ENCODE peak calls at places on chromosome 10, in nine cellular contexts. O is esophagus muscularis mucosa, U is heart left ventricle, W is tibial nerve, V is GM23248, Z is stomach, G is hepatocyte, B is endodermal cell, Q is body of pancreas. A is an unnamed sample.

GRCh38 chr10:61923210-61924024 is 21.9 kb downstream of the ARID5B start:
- DNase-seq in O (no peak), U (no peak), W (no peak), V (peak; percentile 73), Z (peak; percentile 38), G (no peak), B (no peak), Q (no peak), A (no peak)

GRCh38 chr10:89543841-89544240 is 8.4 kb upstream of the SLC16A12 start:
- DNase-seq in O (no peak), U (no peak), W (no peak), V (no peak), Z (no peak), G (no peak), B (no peak), Q (no peak), A (no peak)

GRCh38 chr10:119441151-119441821 is 101.2 kb downstream of the RGS10 start:
- DNase-seq in O (no peak), U (peak; percentile 66), W (peak; percentile 68), V (peak; percentile 96), Z (no peak), G (no peak), B (no peak), Q (no peak), A (no peak)

GRCh38 chr10:62239994-62240393 is 28.6 kb downstream of the RTKN2 start:
- DNase-seq in O (no peak), U (no peak), W (no peak), V (peak; percentile 46), Z (no peak), G (no peak), B (no peak), Q (no peak), A (no peak)

GRCh38 chr10:133537551-133538545 is 10.7 kb downstream of the CYP2E1 start:
- DNase-seq in O (no peak), U (no peak), W (no peak), V (no peak), Z (no peak), G (no peak), B (no peak), Q (no peak), A (no peak)

GRCh38 chr10:133280391-133281059 is 3.9 kb upstream of the ADAM8 start:
- DNase-seq in O (no peak), U (no peak), W (no peak), V (no peak), Z (no peak), G (no peak), B (no peak), Q (no peak), A (no peak)

GRCh38 chr10:129531195-129531968 is 64.3 kb downstream of the MGMT start:
- DNase-seq in O (no peak), U (no peak), W (no peak), V (peak; percentile 71), Z (no peak), G (no peak), B (no peak), Q (no peak), A (no peak)

GRCh38 chr10:95818663-95819062 is 62.7 kb downstream of the ENTPD1 start:
- DNase-seq in O (no peak), U (no peak), W (no peak), V (peak; percentile 61), Z (no peak), G (no peak), B (no peak), Q (no peak), A (no peak)

GRCh38 chr10:5752301-5752871 is 60.8 kb downstream of the GDI2 start:
- DNase-seq in O (no peak), U (no peak), W (peak; percentile 44), V (peak; percentile 65), Z (no peak), G (peak; percentile 24), B (no peak), Q (no peak), A (no peak)

GRCh38 chr10:42941245-42941644 is 135.6 kb upstream of the RET start:
- DNase-seq in O (no peak), U (peak; percentile 36), W (no peak), V (no peak), Z (peak; percentile 58), G (no peak), B (no peak), Q (no peak), A (peak; percentile 3)

GRCh38 chr10:97376413-97376812 is 24.7 kb downstream of the RRP12 start:
- DNase-seq in O (no peak), U (no peak), W (no peak), V (no peak), Z (no peak), G (no peak), B (no peak), Q (no peak), A (no peak)

GRCh38 chr10:123294886-123295285 is 140.7 kb downstream of the BUB3 start:
- DNase-seq in O (no peak), U (no peak), W (no peak), V (no peak), Z (no peak), G (no peak), B (no peak), Q (no peak), A (no peak)
- H3K27ac ChIP-seq in O (no peak overlapping the region), U (no peak overlapping the region), W (no peak overlapping the region), V (no peak overlapping the region), Z (no peak overlapping the region), G (no peak overlapping the region), B (no peak overlapping the region), Q (no peak overlapping the region), A (no peak overlapping the region)

GRCh38 chr10:69377191-69377590 is 39.5 kb downstream of the TACR2 start:
- DNase-seq in O (no peak), U (peak; percentile 5), W (no peak), V (no peak), Z (no peak), G (no peak), B (no peak), Q (no peak), A (no peak)

GRCh38 chr10:69374242-69374641 is 42.5 kb downstream of the TACR2 start:
- DNase-seq in O (no peak), U (peak; percentile 15), W (no peak), V (no peak), Z (no peak), G (no peak), B (no peak), Q (no peak), A (no peak)

GRCh38 chr10:69375307-69376151 is 41.2 kb downstream of the TACR2 start:
- DNase-seq in O (no peak), U (peak; percentile 64), W (no peak), V (peak; percentile 47), Z (no peak), G (no peak), B (peak; percentile 95), Q (peak; percentile 57), A (peak; percentile 82)

GRCh38 chr10:69376662-69377061 is 40.1 kb downstream of the TACR2 start:
- DNase-seq in O (no peak), U (peak; percentile 43), W (no peak), V (no peak), Z (no peak), G (no peak), B (no peak), Q (no peak), A (no peak)

DNA sequence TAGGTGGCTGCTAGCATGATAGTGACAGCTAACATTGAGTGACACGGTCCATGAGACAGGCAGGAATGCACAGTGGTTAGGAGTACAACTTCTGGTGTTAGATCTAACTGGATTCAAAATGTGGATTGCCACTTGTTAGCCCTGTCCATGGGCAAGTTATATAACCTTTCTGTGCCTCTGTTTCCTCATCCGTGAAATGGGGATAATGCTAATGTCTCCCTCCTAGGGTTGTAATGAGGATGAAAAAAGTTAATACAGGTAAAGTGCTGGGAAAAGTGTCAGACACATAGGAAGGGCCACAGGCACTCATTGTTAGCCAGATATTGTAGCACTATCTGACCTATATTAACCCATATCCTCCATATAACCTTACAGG is 41.8 kb downstream of the TACR2 start:
- DNase-seq in O (no peak), U (no peak), W (no peak), V (no peak), Z (no peak), G (no peak), B (no peak), Q (no peak), A (no peak)
- H3K36me3 ChIP-seq in O (peaks cover 13% of the 10 kb centered on the region), U (peaks cover 9% of the 10 kb centered on the region), W (no peaks in the 10 kb centered on the region), V (peaks cover 31% of the 10 kb centered on the region), Z (peaks cover 50% of the 10 kb centered on the region), G (no peaks in the 10 kb centered on the region), B (peaks cover 11% of the 10 kb centered on the region), Q (no peaks in the 10 kb centered on the region), A (no peaks in the 10 kb centered on the region)

GRCh38 chr10:125085281-125085680 is 75.1 kb downstream of the CTBP2 start:
- DNase-seq in O (no peak), U (no peak), W (no peak), V (no peak), Z (no peak), G (no peak), B (no peak), Q (no peak), A (no peak)

GRCh38 chr10:125087191-125087896 is 73.0 kb downstream of the CTBP2 start:
- DNase-seq in O (no peak), U (no peak), W (no peak), V (no peak), Z (peak; percentile 25), G (no peak), B (no peak), Q (peak; percentile 11), A (peak; percentile 44)

GRCh38 chr10:125087897-125088215 is 72.5 kb downstream of the CTBP2 start:
- DNase-seq in O (no peak), U (no peak), W (no peak), V (no peak), Z (peak; percentile 20), G (no peak), B (no peak), Q (no peak), A (no peak)

GRCh38 chr10:125084191-125085186 is 75.9 kb downstream of the CTBP2 start:
- DNase-seq in O (no peak), U (peak; percentile 85), W (no peak), V (peak; percentile 90), Z (peak; percentile 89), G (peak; percentile 64), B (peak; percentile 79), Q (peak; percentile 98), A (peak; percentile 59)

DNA sequence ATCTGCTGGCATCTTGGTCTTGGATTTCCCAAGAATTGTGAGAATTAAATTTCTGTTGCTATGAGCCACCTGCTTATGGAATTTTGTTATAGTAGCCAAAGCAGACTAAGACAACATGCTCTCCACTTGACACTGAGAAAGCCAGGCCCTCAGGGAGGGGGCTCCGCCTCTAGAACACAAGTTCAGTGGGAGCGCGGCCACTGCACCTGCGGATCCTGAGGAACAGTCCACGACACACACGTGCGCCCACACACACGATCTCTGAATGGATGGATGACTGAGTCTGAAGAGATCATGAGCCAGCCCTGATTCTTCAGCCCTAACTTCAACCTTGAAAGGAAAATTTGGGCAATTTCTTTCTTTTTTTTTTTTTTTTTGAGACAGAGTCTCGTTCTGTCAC is 73.6 kb downstream of the CTBP2 start:
- DNase-seq in O (no peak), U (no peak), W (no peak), V (no peak), Z (peak; percentile 19), G (no peak), B (no peak), Q (peak; percentile 15), A (no peak)
- H3K27ac ChIP-seq in O (no peak overlapping the region), U (no peak overlapping the region), W (no peak overlapping the region), V (no peak overlapping the region), Z (no peak overlapping the region), G (no peak overlapping the region), B (no peak overlapping the region), Q (no peak overlapping the region), A (no peak overlapping the region)

DNA sequence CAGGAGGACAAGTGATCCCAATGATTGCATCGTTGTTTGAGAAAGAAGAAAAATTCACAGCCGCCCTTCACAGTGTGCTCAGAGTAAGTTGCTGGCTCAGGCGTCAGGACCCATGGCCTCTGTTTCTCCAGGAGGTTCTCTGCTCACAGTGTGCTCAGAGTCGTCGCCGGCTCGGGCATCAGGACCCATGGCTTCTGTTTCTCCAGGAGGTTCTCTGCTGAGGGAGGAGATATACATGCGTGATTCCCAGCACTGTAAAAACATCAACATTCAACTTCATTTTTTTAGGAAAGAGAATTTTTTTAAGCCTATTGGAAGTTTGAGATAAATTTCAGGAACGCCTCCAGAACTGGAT is 126.8 kb upstream of the PPP2R2D start:
- DNase-seq in O (no peak), U (no peak), W (no peak), V (no peak), Z (no peak), G (no peak), B (no peak), Q (no peak), A (no peak)
- H3K36me3 ChIP-seq in O (no peaks in the 10 kb centered on the region), U (no peaks in the 10 kb centered on the region), W (no peaks in the 10 kb centered on the region), V (no peaks in the 10 kb centered on the region), Z (no peaks in the 10 kb centered on the region), G (no peaks in the 10 kb centered on the region), B (no peaks in the 10 kb centered on the region), Q (no peaks in the 10 kb centered on the region), A (no peaks in the 10 kb centered on the region)

A was measured in breast epithelium.